ENCODE peak calls at places on chromosomes 3 and 15, in four cellular contexts. One of them, this sample, is unnamed.

GRCh38 chr3:14263317-14264005 is 84.8 kb downstream of the LSM3 start:
- DNase-seq in GM12878: no peak
- DNase-seq in SK-N-SH: no peak
- DNase-seq in K562: no peak
- DNase-seq in this sample: no peak

GRCh38 chr3:136141296-136141785 is 54.8 kb downstream of the MSL2 start:
- DNase-seq in GM12878: no peak
- DNase-seq in SK-N-SH: no peak
- DNase-seq in K562: no peak
- DNase-seq in this sample: no peak

GRCh38 chr3:62587579-62588031 is 214.3 kb upstream of the FEZF2 start:
- DNase-seq in GM12878: no peak
- DNase-seq in SK-N-SH: peak
- DNase-seq in K562: no peak
- DNase-seq in this sample: no peak

GRCh38 chr3:112293368-112294321 is at the start of gene SLC9C1:
- DNase-seq in GM12878: peak
- DNase-seq in SK-N-SH: peak
- DNase-seq in K562: peak
- DNase-seq in this sample: peak

GRCh38 chr15:81334768-81335447 is 11.0 kb upstream of the STARD5 start:
- DNase-seq in GM12878: no peak
- DNase-seq in SK-N-SH: no peak
- DNase-seq in K562: no peak
- DNase-seq in this sample: no peak

GRCh38 chr3:69510481-69511031 is 124.7 kb upstream of the FRMD4B start:
- DNase-seq in GM12878: no peak
- DNase-seq in SK-N-SH: no peak
- DNase-seq in K562: no peak
- DNase-seq in this sample: no peak

GRCh38 chr15:96701876-96702275 is 371.4 kb downstream of the NR2F2 start:
- DNase-seq in GM12878: no peak
- DNase-seq in SK-N-SH: no peak
- DNase-seq in K562: no peak
- DNase-seq in this sample: no peak

GRCh38 chr3:31064021-31064420 is 169.6 kb upstream of the GADL1 start:
- DNase-seq in GM12878: no peak
- DNase-seq in SK-N-SH: no peak
- DNase-seq in K562: no peak
- DNase-seq in this sample: no peak

GRCh38 chr15:38843736-38844590 is 279.3 kb upstream of the RASGRP1 start:
- DNase-seq in GM12878: no peak
- DNase-seq in SK-N-SH: no peak
- DNase-seq in K562: no peak
- DNase-seq in this sample: no peak

GRCh38 chr3:30282052-30282708 is 324.2 kb upstream of the TGFBR2 start:
- DNase-seq in GM12878: no peak
- DNase-seq in SK-N-SH: no peak
- DNase-seq in K562: no peak
- DNase-seq in this sample: peak

GRCh38 chr3:151814588-151814987 is 672 bp downstream of the AADAC start:
- DNase-seq in GM12878: no peak
- DNase-seq in SK-N-SH: no peak
- DNase-seq in K562: no peak
- DNase-seq in this sample: no peak

GRCh38 chr3:53628546-53629395 is 134.4 kb downstream of the CACNA1D start:
- DNase-seq in GM12878: no peak
- DNase-seq in SK-N-SH: no peak
- DNase-seq in K562: no peak
- DNase-seq in this sample: no peak

GRCh38 chr15:63971427-63971805 is 74.9 kb downstream of the DAPK2 start:
- DNase-seq in GM12878: no peak
- DNase-seq in SK-N-SH: no peak
- DNase-seq in K562: peak
- DNase-seq in this sample: no peak

GRCh38 chr3:12808587-12808986 is 12.1 kb downstream of the CAND2 start:
- DNase-seq in GM12878: no peak
- DNase-seq in SK-N-SH: no peak
- DNase-seq in K562: no peak
- DNase-seq in this sample: no peak

GRCh38 chr3:155270485-155271342 is 22.8 kb downstream of the STRIT1 start:
- DNase-seq in GM12878: no peak
- DNase-seq in SK-N-SH: no peak
- DNase-seq in K562: peak
- DNase-seq in this sample: no peak

GRCh38 chr15:68401496-68402431 is 30.2 kb downstream of the ITGA11 start:
- DNase-seq in GM12878: no peak
- DNase-seq in SK-N-SH: no peak
- DNase-seq in K562: no peak
- DNase-seq in this sample: no peak

GRCh38 chr3:51977449-51978142 is 2.7 kb downstream of the ABHD14A start:
- DNase-seq in GM12878: no peak
- DNase-seq in SK-N-SH: no peak
- DNase-seq in K562: no peak
- DNase-seq in this sample: no peak

GRCh38 chr15:97904196-97904572 is 56.3 kb upstream of the ARRDC4 start:
- DNase-seq in GM12878: no peak
- DNase-seq in SK-N-SH: peak
- DNase-seq in K562: peak
- DNase-seq in this sample: peak

GRCh38 chr3:118943597-118943996 is 91.0 kb downstream of the IGSF11 start:
- DNase-seq in GM12878: no peak
- DNase-seq in SK-N-SH: peak
- DNase-seq in K562: peak
- DNase-seq in this sample: no peak

GRCh38 chr3:17333893-17334292 is 408.5 kb downstream of the TBC1D5 start:
- DNase-seq in GM12878: no peak
- DNase-seq in SK-N-SH: no peak
- DNase-seq in K562: no peak
- DNase-seq in this sample: no peak

GRCh38 chr15:70379938-70380337 is 282.2 kb upstream of the TLE3 start:
- DNase-seq in GM12878: no peak
- DNase-seq in SK-N-SH: no peak
- DNase-seq in K562: no peak
- DNase-seq in this sample: no peak

GRCh38 chr15:100959066-100960050 is 40.2 kb downstream of the LRRK1 start:
- DNase-seq in GM12878: no peak
- DNase-seq in SK-N-SH: no peak
- DNase-seq in K562: no peak
- DNase-seq in this sample: no peak

GRCh38 chr3:169278092-169278491 is 385.4 kb downstream of the MECOM start:
- DNase-seq in GM12878: no peak
- DNase-seq in SK-N-SH: no peak
- DNase-seq in K562: no peak
- DNase-seq in this sample: no peak

GRCh38 chr3:111667621-111668239 is 72.6 kb upstream of the ZBED2 start:
- DNase-seq in GM12878: peak
- DNase-seq in SK-N-SH: no peak
- DNase-seq in K562: no peak
- DNase-seq in this sample: no peak

GRCh38 chr15:58631319-58631718 is 118.2 kb downstream of the ADAM10 start:
- DNase-seq in GM12878: no peak
- DNase-seq in SK-N-SH: no peak
- DNase-seq in K562: no peak
- DNase-seq in this sample: no peak

GRCh38 chr3:186096295-186096694 is 12.6 kb downstream of the ETV5 start:
- DNase-seq in GM12878: no peak
- DNase-seq in SK-N-SH: no peak
- DNase-seq in K562: no peak
- DNase-seq in this sample: no peak

GRCh38 chr3:172258616-172259015 is 189.6 kb downstream of the GHSR start:
- DNase-seq in GM12878: no peak
- DNase-seq in SK-N-SH: no peak
- DNase-seq in K562: no peak
- DNase-seq in this sample: no peak

GRCh38 chr15:88630141-88630721 is 8.6 kb upstream of the ISG20 start:
- DNase-seq in GM12878: no peak
- DNase-seq in SK-N-SH: no peak
- DNase-seq in K562: no peak
- DNase-seq in this sample: no peak

GRCh38 chr3:194296448-194296831 is 54.7 kb downstream of the CPN2 start:
- DNase-seq in GM12878: no peak
- DNase-seq in SK-N-SH: no peak
- DNase-seq in K562: no peak
- DNase-seq in this sample: peak

GRCh38 chr3:136305879-136306278 is 55.7 kb downstream of the PCCB start:
- DNase-seq in GM12878: peak
- DNase-seq in SK-N-SH: no peak
- DNase-seq in K562: no peak
- DNase-seq in this sample: no peak

GRCh38 chr15:71449956-71450355 is 334.7 kb downstream of the THSD4 start:
- DNase-seq in GM12878: no peak
- DNase-seq in SK-N-SH: no peak
- DNase-seq in K562: no peak
- DNase-seq in this sample: no peak
- TF ChIP-seq REST in GM12878: no peak
- TF ChIP-seq REST in SK-N-SH: peak
- TF ChIP-seq REST in K562: no peak
- TF ChIP-seq REST in this sample: no peak

GRCh38 chr3:190064112-190064511 is 56.6 kb downstream of the P3H2 start:
- DNase-seq in GM12878: no peak
- DNase-seq in SK-N-SH: no peak
- DNase-seq in K562: no peak
- DNase-seq in this sample: no peak
- TF ChIP-seq FOXM1 in GM12878: no peak
- TF ChIP-seq FOXM1 in SK-N-SH: no peak
- TF ChIP-seq FOXM1 in K562: no peak
- TF ChIP-seq FOXM1 in this sample: no peak

DNA sequence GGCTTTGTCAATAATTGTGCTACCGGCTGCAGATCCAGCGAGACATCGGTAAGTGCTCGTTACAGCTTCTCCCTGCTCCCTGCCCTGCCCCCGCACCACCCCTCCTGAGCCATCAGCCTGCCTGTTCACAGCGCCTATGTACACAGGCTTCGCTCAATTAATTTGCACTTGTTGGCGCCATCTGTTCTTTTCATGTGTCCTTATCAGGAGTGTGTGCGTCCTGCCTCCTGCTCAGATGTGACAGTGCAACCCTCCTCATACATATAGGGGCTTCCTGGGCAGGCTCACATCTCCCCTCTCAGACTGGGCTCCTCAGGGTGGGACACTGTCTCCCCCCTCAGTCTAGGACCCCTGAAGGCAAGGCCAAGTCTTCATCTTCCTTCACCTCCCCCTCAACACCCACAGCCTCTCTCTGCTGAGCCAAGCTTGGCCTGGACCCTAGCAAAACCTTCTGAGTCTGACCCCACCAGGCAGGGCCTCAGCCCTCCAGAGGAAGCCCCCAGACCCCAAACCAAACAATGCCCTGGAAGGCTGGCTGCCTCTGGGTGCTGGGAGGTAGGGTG is 54.9 kb downstream of the CYP11A1 start:
- DNase-seq in GM12878: no peak
- DNase-seq in SK-N-SH: peak
- DNase-seq in K562: peak
- DNase-seq in this sample: no peak
- TF ChIP-seq REST in GM12878: no peak
- TF ChIP-seq REST in SK-N-SH: no peak
- TF ChIP-seq REST in K562: no peak
- TF ChIP-seq REST in this sample: no peak

GRCh38 chr3:32310336-32310735 is 71.9 kb downstream of the CMTM8 start:
- DNase-seq in GM12878: no peak
- DNase-seq in SK-N-SH: no peak
- DNase-seq in K562: no peak
- DNase-seq in this sample: no peak
- TF ChIP-seq FOXM1 in GM12878: no peak
- TF ChIP-seq FOXM1 in SK-N-SH: no peak
- TF ChIP-seq FOXM1 in K562: no peak
- TF ChIP-seq FOXM1 in this sample: no peak

GRCh38 chr3:9770276-9770812 is 597 bp upstream of the CAMK1 start:
- DNase-seq in GM12878: no peak
- DNase-seq in SK-N-SH: peak
- DNase-seq in K562: no peak
- DNase-seq in this sample: peak
- TF ChIP-seq REST in GM12878: no peak
- TF ChIP-seq REST in SK-N-SH: no peak
- TF ChIP-seq REST in K562: no peak
- TF ChIP-seq REST in this sample: no peak

DNA sequence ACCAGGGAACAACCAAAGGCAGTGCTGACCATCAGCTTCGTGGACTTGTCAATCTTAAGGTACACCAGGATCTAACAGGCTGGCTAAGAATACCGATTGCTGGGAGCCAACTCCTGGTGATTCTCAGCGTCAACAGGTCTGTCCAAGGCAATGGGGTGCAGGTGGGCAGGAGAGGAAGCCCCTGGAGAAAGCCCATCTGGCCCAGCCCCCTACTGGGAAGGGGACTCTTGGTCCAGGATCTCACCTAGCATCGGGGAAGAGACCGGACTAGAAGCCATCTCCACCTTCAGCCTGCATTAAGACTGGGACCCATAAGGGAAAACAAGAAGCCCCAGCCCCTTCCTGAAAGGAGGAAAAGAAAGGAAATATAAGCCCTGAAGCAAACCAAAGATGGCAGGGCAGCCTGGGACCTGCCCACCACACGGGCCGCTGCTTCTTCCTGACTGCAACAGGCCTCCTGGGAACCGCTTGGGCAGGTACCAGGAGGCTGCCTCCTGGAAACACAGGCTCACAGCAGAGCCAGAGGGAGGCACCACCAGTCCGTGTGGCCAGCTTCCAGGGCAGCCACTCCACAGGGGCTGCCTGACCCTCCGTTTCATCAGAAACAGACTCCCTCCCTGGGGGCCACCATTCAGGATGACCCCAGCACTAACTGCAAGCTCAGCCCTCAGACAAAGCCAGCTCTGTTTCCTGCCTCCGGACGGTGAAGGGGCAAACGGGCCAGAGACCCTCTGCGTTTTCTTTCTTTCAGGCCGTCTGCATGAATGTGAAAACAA is 100.3 kb downstream of the LRIG1 start:
- DNase-seq in GM12878: no peak
- DNase-seq in SK-N-SH: no peak
- DNase-seq in K562: no peak
- DNase-seq in this sample: no peak
- TF ChIP-seq FOXM1 in GM12878: no peak
- TF ChIP-seq FOXM1 in SK-N-SH: no peak
- TF ChIP-seq FOXM1 in K562: no peak
- TF ChIP-seq FOXM1 in this sample: no peak